ENCODE peak calls at places on chromosomes 5 and 9, in ten cellular contexts. K, Z, F, C, I, T, V, J, E and H are unnamed samples.
A peak's percentile ranks its signal among the peaks of the same experiment; 100 is the strongest.

GRCh38 chr5:98414938-98415337 is 358.5 kb upstream of the RGMB start:
- DNase-seq in C (no peak), J (no peak), V (no peak), Z (peak; percentile 91), I (peak; percentile 14), E (no peak), T (peak; percentile 98), F (peak; percentile 81), K (peak; percentile 96), H (no peak)

GRCh38 chr9:120642129-120642528 is 62.2 kb upstream of the CDK5RAP2 start:
- DNase-seq in K (no peak), J (no peak), T (no peak), V (no peak), Z (no peak), F (peak; percentile 39), I (peak; percentile 14), E (no peak), C (no peak), H (peak; percentile 23)

GRCh38 chr5:112006721-112007120 is 249.7 kb upstream of the NREP start:
- DNase-seq in K (peak; percentile 39), J (no peak), T (peak; percentile 73), F (peak; percentile 55), C (no peak), I (peak; percentile 40), V (no peak), E (no peak), Z (peak; percentile 51), H (peak; percentile 71)

GRCh38 chr5:124504081-124504916 is 242.1 kb downstream of the ZNF608 start:
- DNase-seq in T (peak; percentile 7), Z (no peak), V (no peak), K (no peak), F (peak; percentile 53), C (no peak), J (peak; percentile 46), E (no peak), I (no peak), H (no peak)

GRCh38 chr9:114214181-114214580 is 58.8 kb downstream of the COL27A1 start:
- DNase-seq in J (no peak), E (no peak), T (peak; percentile 41), C (no peak), F (peak; percentile 52), I (peak; percentile 47), Z (peak; percentile 74), V (peak; percentile 65), K (no peak), H (no peak)

GRCh38 chr9:86903461-86904010 is 43.8 kb downstream of the GAS1 start:
- DNase-seq in K (no peak), T (no peak), E (no peak), F (no peak), J (no peak), I (no peak), Z (no peak), C (no peak), V (no peak), H (no peak)

GRCh38 chr5:93342563-93343061 is 238.4 kb downstream of the NR2F1-AS1 start:
- DNase-seq in C (no peak), F (no peak), T (no peak), Z (peak; percentile 4), K (no peak), I (no peak), J (peak; percentile 72), V (no peak), E (no peak), H (no peak)

GRCh38 chr9:136061405-136061804 is 33.7 kb downstream of the NACC2 start:
- DNase-seq in Z (no peak), J (no peak), V (no peak), T (no peak), I (no peak), C (no peak), K (no peak), E (no peak), F (no peak), H (no peak)

GRCh38 chr9:125953314-125954019 is 206.3 kb downstream of the PBX3 start:
- DNase-seq in V (no peak), E (no peak), I (no peak), K (no peak), C (no peak), Z (no peak), J (no peak), T (no peak), F (no peak), H (no peak)

GRCh38 chr5:134138416-134139376 is 24.2 kb downstream of the TCF7 start:
- DNase-seq in T (peak; percentile 87), E (no peak), C (peak; percentile 59), J (peak; percentile 75), K (peak; percentile 75), Z (no peak), F (peak; percentile 53), I (peak; percentile 89), V (no peak), H (no peak)

GRCh38 chr9:135926402-135927194 is 19.3 kb upstream of the CAMSAP1 start:
- DNase-seq in T (peak; percentile 96), I (peak; percentile 98), J (no peak), V (peak; percentile 71), E (no peak), F (peak; percentile 84), Z (peak; percentile 79), C (no peak), K (peak; percentile 95), H (peak; percentile 96)

GRCh38 chr5:173973614-173973969 is 15.4 kb upstream of the C5orf47 start:
- DNase-seq in F (no peak), J (no peak), E (no peak), I (no peak), T (no peak), K (peak; percentile 34), V (no peak), C (no peak), Z (no peak), H (no peak)

GRCh38 chr5:179668404-179668803 is 12.4 kb downstream of the CBY3 start:
- DNase-seq in T (peak; percentile 51), F (peak; percentile 27), J (peak; percentile 50), Z (peak; percentile 36), E (no peak), K (peak; percentile 5), V (no peak), C (no peak), I (peak; percentile 69), H (peak; percentile 70)

GRCh38 chr5:113022661-113023060 is 46.1 kb downstream of the DCP2 start:
- DNase-seq in V (no peak), I (no peak), C (no peak), K (peak; percentile 58), Z (no peak), T (no peak), E (no peak), J (no peak), F (no peak), H (peak; percentile 38)

GRCh38 chr9:109574061-109574882 is 76.2 kb upstream of the PTPN3 start:
- DNase-seq in V (no peak), K (peak; percentile 72), C (no peak), Z (peak; percentile 36), J (peak; percentile 45), T (peak; percentile 65), E (no peak), F (peak; percentile 76), I (peak; percentile 70), H (peak; percentile 62)

GRCh38 chr5:172440486-172440885 is 13.8 kb downstream of the SH3PXD2B start:
- DNase-seq in C (no peak), I (no peak), T (no peak), K (no peak), E (no peak), V (no peak), Z (no peak), F (no peak), J (no peak), H (no peak)

GRCh38 chr9:75088646-75089368 is 493 bp downstream of the OSTF1 start:
- DNase-seq in I (peak; percentile 58), E (peak; percentile 49), K (peak; percentile 58), V (peak; percentile 79), F (peak; percentile 63), C (no peak), J (peak; percentile 57), Z (peak; percentile 72), T (peak; percentile 70), H (peak; percentile 11)

GRCh38 chr5:99156688-99157087 is 227.9 kb upstream of the CHD1 start:
- DNase-seq in V (no peak), E (no peak), Z (no peak), J (no peak), I (no peak), F (no peak), C (no peak), T (no peak), K (no peak), H (no peak)

GRCh38 chr9:114433086-114433485 is 45.3 kb upstream of the AKNA start:
- DNase-seq in T (no peak), Z (no peak), K (no peak), V (no peak), E (no peak), I (no peak), C (no peak), J (no peak), F (no peak), H (no peak)